ENCODE peak calls at places on chromosomes 4 and X, in eight cellular contexts. D is kidney; I is effector memory CD4-positive, alpha-beta T cell; M is colonic mucosa; T is GDM1; L is SHP77; Z is A549; S is adrenal gland. P is an unnamed sample.
A peak's percentile ranks its signal among the peaks of the same experiment; 100 is the strongest.

GRCh38 chr4:159864337-159864736 is 761.5 kb downstream of the RAPGEF2 start:
- DNase-seq in Z (no peak), L (no peak), D (no peak), I (no peak), T (no peak), S (no peak), M (no peak), P (no peak)

GRCh38 chr4:163755013-163755412 is 260.5 kb downstream of the TMA16 start:
- DNase-seq in S (no peak), L (no peak), M (no peak), I (no peak), T (no peak), Z (no peak), D (no peak), P (no peak)

GRCh38 chr4:107473126-107473525 is 246.9 kb downstream of the PAPSS1 start:
- DNase-seq in I (no peak), Z (no peak), D (no peak), L (no peak), T (no peak), S (no peak), M (no peak), P (no peak)

GRCh38 chr4:168796362-168797106 is 213.5 kb downstream of the CBR4 start:
- DNase-seq in L (no peak), S (no peak), D (no peak), I (no peak), T (no peak), M (no peak), Z (peak; percentile 27), P (peak; percentile 87)

GRCh38 chr4:172045981-172046380 is 232.8 kb downstream of the GALNTL6 start:
- DNase-seq in Z (no peak), T (no peak), L (no peak), D (no peak), M (no peak), I (no peak), S (no peak), P (no peak)

GRCh38 chr4:54384563-54384962 is 155.5 kb downstream of the PDGFRA start:
- DNase-seq in Z (no peak), D (no peak), L (no peak), S (peak; percentile 77), T (peak; percentile 42), M (peak; percentile 38), I (no peak), P (peak; percentile 42)

GRCh38 chrX:68299923-68300322 is 133.4 kb downstream of the OPHN1 start:
- DNase-seq in M (no peak), T (no peak), D (no peak), Z (no peak), L (no peak), I (no peak), S (no peak), P (no peak)

GRCh38 chr4:4625488-4625887 is 83.6 kb upstream of the STX18 start:
- DNase-seq in M (no peak), Z (no peak), D (no peak), I (no peak), T (no peak), S (no peak), L (no peak), P (no peak)

GRCh38 chr4:1215347-1216075 is 33.4 kb downstream of the CTBP1 start:
- DNase-seq in Z (no peak), T (no peak), L (no peak), D (no peak), I (no peak), S (no peak), M (no peak), P (no peak)

GRCh38 chrX:150150081-150150779 is 211.9 kb upstream of the EOLA2 start:
- DNase-seq in I (no peak), D (peak; percentile 65), T (no peak), M (no peak), S (no peak), Z (no peak), L (no peak), P (peak; percentile 64)

GRCh38 chrX:44876076-44876475 is 3.1 kb downstream of the KDM6A start:
- DNase-seq in Z (no peak), T (no peak), I (no peak), D (no peak), M (no peak), L (no peak), S (no peak), P (no peak)

GRCh38 chr4:3487861-3488260 is 24.8 kb downstream of the DOK7 start:
- DNase-seq in S (no peak), L (no peak), Z (no peak), I (no peak), M (no peak), D (no peak), T (no peak), P (no peak)

GRCh38 chr4:133588306-133588705 is 439.2 kb downstream of the PCDH10 start:
- DNase-seq in T (no peak), Z (no peak), I (no peak), S (no peak), D (no peak), M (no peak), L (no peak), P (no peak)

GRCh38 chrX:17409566-17410290 is 34.7 kb downstream of the NHS start:
- DNase-seq in T (no peak), D (no peak), M (no peak), Z (no peak), L (no peak), I (no peak), S (no peak), P (no peak)

GRCh38 chr4:38687571-38688011 is 23.6 kb downstream of the KLF3 start:
- DNase-seq in L (no peak), S (no peak), T (no peak), I (no peak), Z (no peak), D (no peak), M (no peak), P (no peak)

GRCh38 chr4:94256833-94257232 is 49.2 kb downstream of the SMARCAD1 start:
- DNase-seq in L (no peak), S (no peak), Z (no peak), I (no peak), D (no peak), M (no peak), T (no peak), P (no peak)

GRCh38 chr4:105092768-105093167 is 53.9 kb upstream of the TET2 start:
- DNase-seq in I (no peak), T (no peak), S (no peak), L (no peak), M (no peak), Z (no peak), D (no peak), P (no peak)

GRCh38 chrX:68693481-68694410 is 46.3 kb downstream of the STARD8 start:
- DNase-seq in M (peak; percentile 53), I (no peak), D (peak; percentile 94), Z (no peak), L (no peak), T (peak; percentile 66), S (peak; percentile 79), P (peak; percentile 77)

GRCh38 chr4:31045724-31046318 is 325.7 kb downstream of the PCDH7 start:
- DNase-seq in D (no peak), L (no peak), I (no peak), T (no peak), S (no peak), Z (no peak), M (no peak), P (no peak)

GRCh38 chrX:99717716-99718115 is 692.4 kb downstream of the PCDH19 start:
- DNase-seq in Z (no peak), L (no peak), I (no peak), M (no peak), D (peak; percentile 61), S (no peak), T (no peak), P (no peak)

GRCh38 chr4:169668069-169668721 is 47.8 kb downstream of the CLCN3 start:
- DNase-seq in Z (no peak), I (no peak), T (no peak), D (no peak), L (no peak), S (no peak), M (no peak), P (no peak)